ENCODE peak calls at places on chromosomes 4 and X, in seven cellular contexts. G, O, D, M, R, Z and T are unnamed samples.

GRCh38 chrX:97547873-97548578 is 664.3 kb downstream of the RPA4 start:
- DNase-seq in O (no peak), Z (no peak), R (no peak), D (peak), G (no peak), M (no peak), T (peak)

GRCh38 chr4:99683913-99684312 is 26.3 kb upstream of the C4orf54 start:
- DNase-seq in M (no peak), O (no peak), R (no peak), D (no peak), G (no peak), Z (no peak), T (no peak)

GRCh38 chr4:75786526-75786925 is 62.1 kb downstream of the USO1 start:
- DNase-seq in Z (no peak), G (no peak), R (no peak), D (no peak), M (no peak), O (no peak), T (no peak)

GRCh38 chr4:179662522-179662921 is 2220.3 kb upstream of the AGA start:
- DNase-seq in G (no peak), D (no peak), O (no peak), M (no peak), Z (no peak), R (no peak), T (no peak)

GRCh38 chr4:187128226-187128625 is 404.6 kb upstream of the FAT1 start:
- DNase-seq in O (no peak), G (no peak), M (no peak), R (no peak), Z (peak), D (no peak), T (peak)

GRCh38 chr4:72430050-72430449 is 139.0 kb downstream of the ADAMTS3 start:
- DNase-seq in D (peak), M (no peak), Z (peak), O (no peak), R (no peak), G (no peak), T (peak)

GRCh38 chr4:139184129-139184528 is 7.1 kb upstream of the ELF2 start:
- DNase-seq in O (no peak), M (no peak), Z (no peak), D (no peak), G (no peak), R (no peak), T (no peak)

GRCh38 chr4:95044204-95044848 is 286.6 kb downstream of the BMPR1B start:
- DNase-seq in M (no peak), Z (no peak), O (no peak), D (no peak), R (no peak), G (no peak), T (no peak)

GRCh38 chr4:123939621-123940020 is 543.0 kb downstream of the SPRY1 start:
- DNase-seq in G (no peak), M (no peak), O (no peak), D (peak), Z (peak), R (no peak), T (peak)

GRCh38 chr4:38241541-38241940 is 281.3 kb downstream of the PTTG2 start:
- DNase-seq in D (no peak), R (no peak), M (no peak), Z (no peak), G (no peak), O (no peak), T (peak)

GRCh38 chr4:22532896-22533295 is 17.0 kb upstream of the ADGRA3 start:
- DNase-seq in R (no peak), Z (no peak), O (no peak), M (no peak), D (no peak), G (no peak), T (no peak)

GRCh38 chr4:168409089-168409801 is 71.0 kb downstream of the DDX60L start:
- DNase-seq in D (no peak), R (no peak), Z (no peak), O (no peak), M (no peak), G (no peak), T (peak)